ENCODE peak calls at places on chromosome 6, in six cellular contexts. D is H1, G is GM12878, M is WTC11, K is HCT116, P is K562. A is an unnamed sample.

GRCh38 chr6:112337209-112337638 is 9.9 kb upstream of the RFPL4B start:
- DNase-seq in D (peak), G (no peak), M (peak), K (peak), P (no peak), A (peak)

GRCh38 chr6:135853227-135853626 is 1.7 kb downstream of the PDE7B start:
- DNase-seq in D (no peak), G (no peak), M (no peak), K (no peak), P (no peak), A (no peak)

GRCh38 chr6:132964101-132964867 is 149.9 kb downstream of the RPS12 start:
- DNase-seq in D (no peak), G (no peak), M (no peak), K (no peak), P (peak), A (peak)

GRCh38 chr6:41671376-41671775 is 33.1 kb downstream of the MDFI start:
- DNase-seq in D (no peak), G (no peak), M (no peak), K (no peak), P (no peak), A (no peak)

GRCh38 chr6:17968081-17968518 is 19.3 kb downstream of the KIF13A start:
- DNase-seq in D (no peak), G (no peak), M (no peak), K (no peak), P (no peak), A (no peak)

GRCh38 chr6:3549314-3549940 is 92.6 kb upstream of the SLC22A23 start:
- DNase-seq in D (no peak), G (no peak), M (no peak), K (no peak), P (no peak), A (no peak)

GRCh38 chr6:149313070-149313469 is 4.4 kb upstream of the TAB2 start:
- DNase-seq in D (no peak), G (no peak), M (no peak), K (no peak), P (no peak), A (no peak)

GRCh38 chr6:24910331-24910849 is 25.4 kb downstream of the RIPOR2 start:
- DNase-seq in D (no peak), G (no peak), M (peak), K (no peak), P (no peak), A (no peak)

GRCh38 chr6:168239374-168239773 is 80.2 kb downstream of the DACT2 start:
- DNase-seq in D (no peak), G (no peak), M (no peak), K (no peak), P (no peak), A (no peak)

GRCh38 chr6:44219053-44219814 is 2.5 kb downstream of the MYMX start:
- DNase-seq in D (no peak), G (no peak), M (peak), K (no peak), P (peak), A (peak)

GRCh38 chr6:56758120-56758519 is 115.4 kb upstream of the DST start:
- DNase-seq in D (no peak), G (no peak), M (no peak), K (no peak), P (no peak), A (no peak)

GRCh38 chr6:134732761-134733160 is 217.1 kb downstream of the ALDH8A1 start:
- DNase-seq in D (no peak), G (no peak), M (no peak), K (no peak), P (no peak), A (no peak)

GRCh38 chr6:82080767-82081166 is 166.8 kb downstream of the IBTK start:
- DNase-seq in D (no peak), G (no peak), M (no peak), K (no peak), P (no peak), A (no peak)

DNA sequence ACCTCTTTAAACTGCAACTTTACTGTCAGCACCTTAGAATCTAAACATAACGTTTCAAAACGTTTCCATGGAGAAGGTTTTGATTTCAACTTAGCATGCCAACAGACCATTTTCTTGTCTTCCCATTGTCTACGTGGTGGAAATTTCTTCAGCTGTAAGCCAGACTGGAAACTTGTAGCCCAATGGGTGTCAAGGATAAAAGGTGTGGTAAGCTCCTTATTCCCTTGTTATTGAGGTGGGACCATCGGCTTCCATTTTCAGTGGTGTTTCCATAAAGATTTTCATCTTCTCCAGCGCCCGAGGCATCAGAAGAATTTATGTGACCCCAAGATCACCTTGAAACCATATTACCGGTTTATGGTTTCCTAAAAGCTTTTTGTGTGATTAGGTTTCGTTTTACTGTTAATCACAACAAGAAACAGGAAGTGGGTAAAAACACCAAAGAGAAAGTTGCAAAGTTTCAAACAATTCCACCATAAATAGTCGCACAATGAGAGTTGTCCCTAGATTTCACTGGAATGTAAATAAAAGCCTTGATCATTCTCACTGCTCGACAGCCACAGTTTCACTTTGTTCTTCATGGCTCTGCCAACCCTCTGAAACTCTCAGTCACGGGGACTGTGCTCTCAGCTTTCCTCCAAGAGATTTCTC is 62.9 kb upstream of the CD2AP start:
- DNase-seq in D (no peak), G (peak), M (no peak), K (no peak), P (no peak), A (peak)
- TF ChIP-seq ATF3 in D (no peak), G (no peak), M (no peak), K (no peak), P (no peak), A (no peak)

GRCh38 chr6:20198156-20198555 is 14.1 kb downstream of the MBOAT1 start:
- DNase-seq in D (no peak), G (no peak), M (no peak), K (no peak), P (no peak), A (no peak)

GRCh38 chr6:20192625-20193024 is 19.6 kb downstream of the MBOAT1 start:
- DNase-seq in D (no peak), G (no peak), M (no peak), K (no peak), P (no peak), A (no peak)

GRCh38 chr6:20198764-20199174 is 13.5 kb downstream of the MBOAT1 start:
- DNase-seq in D (no peak), G (no peak), M (no peak), K (no peak), P (no peak), A (no peak)

GRCh38 chr6:20200761-20201160 is 11.5 kb downstream of the MBOAT1 start:
- DNase-seq in D (no peak), G (no peak), M (no peak), K (no peak), P (no peak), A (no peak)

DNA sequence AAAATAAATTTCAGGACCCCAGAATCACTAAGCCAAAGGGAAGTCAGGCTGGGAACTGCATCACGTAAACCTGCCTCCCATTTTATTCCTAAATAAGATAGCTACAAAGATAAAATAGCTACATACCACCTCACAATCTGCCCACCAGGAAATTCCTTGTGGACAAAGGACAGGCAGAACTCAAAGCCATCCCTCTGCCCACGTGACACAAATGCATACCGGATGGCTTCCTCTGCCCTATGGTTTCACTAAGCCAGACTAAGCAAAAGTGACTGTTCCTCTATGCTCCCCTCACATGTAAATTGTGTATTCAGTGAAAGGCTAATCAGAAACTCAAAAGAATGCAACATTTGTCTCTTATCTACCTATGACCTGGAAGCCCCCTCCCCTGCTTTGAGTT is 15.0 kb downstream of the MBOAT1 start:
- DNase-seq in D (no peak), G (no peak), M (no peak), K (no peak), P (no peak), A (no peak)
- TF ChIP-seq ATF3 in D (no peak), G (no peak), M (no peak), K (no peak), P (no peak), A (no peak)

DNA sequence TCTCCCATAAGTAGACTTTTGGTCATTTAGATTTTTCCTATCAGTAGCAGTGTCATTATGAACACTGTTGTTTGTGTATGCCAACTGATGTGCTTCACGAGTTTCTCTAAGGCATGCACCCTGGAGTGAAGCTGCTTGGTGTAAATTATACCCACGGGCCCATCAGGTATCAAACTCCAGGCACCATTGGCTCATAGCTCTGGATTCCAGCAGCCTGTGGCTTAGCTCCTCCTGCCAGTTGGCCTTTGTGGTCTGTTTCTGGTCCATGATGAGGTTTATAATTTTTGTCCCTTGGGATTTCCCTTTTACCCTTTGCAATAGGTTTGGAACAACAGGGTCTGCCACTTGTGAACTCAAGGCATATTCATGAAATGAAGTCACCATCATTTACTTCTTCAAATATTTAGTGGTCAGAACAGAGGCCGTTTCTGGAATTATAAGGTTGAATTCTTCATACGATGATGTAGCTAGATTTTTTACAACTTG is 350.5 kb downstream of the PRL start:
- DNase-seq in D (no peak), G (no peak), M (no peak), K (no peak), P (no peak), A (no peak)
- TF ChIP-seq ATF3 in D (no peak), G (no peak), M (no peak), K (no peak), P (no peak), A (no peak)

GRCh38 chr6:141719476-141719875 is 413.2 kb upstream of the GJE1 start:
- DNase-seq in D (no peak), G (no peak), M (no peak), K (no peak), P (no peak), A (no peak)
- TF ChIP-seq ATF3 in D (no peak), G (no peak), M (no peak), K (no peak), P (no peak), A (no peak)

A was measured in HepG2.